ENCODE peak calls at places on chromosomes 4 and X, in eight cellular contexts. One of them, this sample, is unnamed.

GRCh38 chr4:124104101-124104500 is 608.4 kb downstream of the ANKRD50 start:
- DNase-seq in stimulated activated CD8-positive, alpha-beta memory T cell treated with anti-CD3 and anti-CD28 coated beads, Interleukin-15, amount 100 ng/mL, for 48 hours: no peak
- DNase-seq in foreskin fibroblast: peak
- DNase-seq in head of caudate nucleus: no peak
- DNase-seq in GM12878: no peak
- DNase-seq in PC-3: peak
- DNase-seq in BJ: no peak
- DNase-seq in cardiac fibroblast: no peak
- DNase-seq in this sample: no peak

GRCh38 chr4:184850431-184851199 is 24.8 kb upstream of the ACSL1 start:
- DNase-seq in head of caudate nucleus: no peak
- DNase-seq in GM12878: no peak
- DNase-seq in cardiac fibroblast: no peak
- DNase-seq in foreskin fibroblast: no peak
- DNase-seq in stimulated activated CD8-positive, alpha-beta memory T cell treated with anti-CD3 and anti-CD28 coated beads, Interleukin-15, amount 100 ng/mL, for 48 hours: no peak
- DNase-seq in PC-3: no peak
- DNase-seq in BJ: no peak
- DNase-seq in this sample: no peak

GRCh38 chr4:148015058-148015457 is 283.2 kb downstream of the ARHGAP10 start:
- DNase-seq in head of caudate nucleus: no peak
- DNase-seq in stimulated activated CD8-positive, alpha-beta memory T cell treated with anti-CD3 and anti-CD28 coated beads, Interleukin-15, amount 100 ng/mL, for 48 hours: no peak
- DNase-seq in PC-3: no peak
- DNase-seq in GM12878: no peak
- DNase-seq in cardiac fibroblast: no peak
- DNase-seq in foreskin fibroblast: no peak
- DNase-seq in BJ: no peak
- DNase-seq in this sample: peak

GRCh38 chr4:125198916-125199315 is 115.8 kb upstream of the FAT4 start:
- DNase-seq in cardiac fibroblast: peak
- DNase-seq in PC-3: peak
- DNase-seq in stimulated activated CD8-positive, alpha-beta memory T cell treated with anti-CD3 and anti-CD28 coated beads, Interleukin-15, amount 100 ng/mL, for 48 hours: no peak
- DNase-seq in BJ: no peak
- DNase-seq in GM12878: no peak
- DNase-seq in foreskin fibroblast: peak
- DNase-seq in head of caudate nucleus: no peak
- DNase-seq in this sample: peak

GRCh38 chr4:127134490-127134889 is 498.3 kb upstream of the INTU start:
- DNase-seq in foreskin fibroblast: peak
- DNase-seq in cardiac fibroblast: no peak
- DNase-seq in stimulated activated CD8-positive, alpha-beta memory T cell treated with anti-CD3 and anti-CD28 coated beads, Interleukin-15, amount 100 ng/mL, for 48 hours: no peak
- DNase-seq in PC-3: no peak
- DNase-seq in BJ: no peak
- DNase-seq in GM12878: no peak
- DNase-seq in head of caudate nucleus: no peak
- DNase-seq in this sample: no peak

GRCh38 chr4:69934150-69934549 is 3.3 kb downstream of the CSN1S1 start:
- DNase-seq in BJ: no peak
- DNase-seq in cardiac fibroblast: no peak
- DNase-seq in PC-3: no peak
- DNase-seq in foreskin fibroblast: no peak
- DNase-seq in GM12878: no peak
- DNase-seq in stimulated activated CD8-positive, alpha-beta memory T cell treated with anti-CD3 and anti-CD28 coated beads, Interleukin-15, amount 100 ng/mL, for 48 hours: no peak
- DNase-seq in head of caudate nucleus: no peak
- DNase-seq in this sample: no peak

GRCh38 chr4:156496797-156497196 is 474.8 kb downstream of the PDGFC start:
- DNase-seq in foreskin fibroblast: peak
- DNase-seq in PC-3: peak
- DNase-seq in head of caudate nucleus: no peak
- DNase-seq in GM12878: no peak
- DNase-seq in BJ: peak
- DNase-seq in stimulated activated CD8-positive, alpha-beta memory T cell treated with anti-CD3 and anti-CD28 coated beads, Interleukin-15, amount 100 ng/mL, for 48 hours: no peak
- DNase-seq in cardiac fibroblast: peak
- DNase-seq in this sample: no peak

GRCh38 chr4:127846061-127846460 is 34.6 kb upstream of the PLK4 start:
- DNase-seq in stimulated activated CD8-positive, alpha-beta memory T cell treated with anti-CD3 and anti-CD28 coated beads, Interleukin-15, amount 100 ng/mL, for 48 hours: no peak
- DNase-seq in PC-3: no peak
- DNase-seq in GM12878: no peak
- DNase-seq in head of caudate nucleus: no peak
- DNase-seq in cardiac fibroblast: no peak
- DNase-seq in foreskin fibroblast: no peak
- DNase-seq in BJ: no peak
- DNase-seq in this sample: no peak

GRCh38 chr4:36235306-36235705 is 9.0 kb downstream of the ARAP2 start:
- DNase-seq in cardiac fibroblast: no peak
- DNase-seq in BJ: no peak
- DNase-seq in PC-3: peak
- DNase-seq in GM12878: no peak
- DNase-seq in foreskin fibroblast: no peak
- DNase-seq in head of caudate nucleus: no peak
- DNase-seq in stimulated activated CD8-positive, alpha-beta memory T cell treated with anti-CD3 and anti-CD28 coated beads, Interleukin-15, amount 100 ng/mL, for 48 hours: no peak
- DNase-seq in this sample: no peak

GRCh38 chrX:71650333-71650969 is 16.9 kb upstream of the LOC101059915 start:
- DNase-seq in cardiac fibroblast: peak
- DNase-seq in stimulated activated CD8-positive, alpha-beta memory T cell treated with anti-CD3 and anti-CD28 coated beads, Interleukin-15, amount 100 ng/mL, for 48 hours: no peak
- DNase-seq in foreskin fibroblast: no peak
- DNase-seq in BJ: no peak
- DNase-seq in PC-3: peak
- DNase-seq in GM12878: no peak
- DNase-seq in head of caudate nucleus: no peak
- DNase-seq in this sample: peak

GRCh38 chr4:105950701-105951100 is 55.4 kb downstream of the NPNT start:
- DNase-seq in head of caudate nucleus: no peak
- DNase-seq in GM12878: no peak
- DNase-seq in cardiac fibroblast: no peak
- DNase-seq in stimulated activated CD8-positive, alpha-beta memory T cell treated with anti-CD3 and anti-CD28 coated beads, Interleukin-15, amount 100 ng/mL, for 48 hours: no peak
- DNase-seq in foreskin fibroblast: no peak
- DNase-seq in PC-3: no peak
- DNase-seq in BJ: no peak
- DNase-seq in this sample: no peak

GRCh38 chrX:135707880-135708279 is 5.6 kb upstream of the CT45A1 start:
- DNase-seq in GM12878: no peak
- DNase-seq in BJ: no peak
- DNase-seq in cardiac fibroblast: no peak
- DNase-seq in stimulated activated CD8-positive, alpha-beta memory T cell treated with anti-CD3 and anti-CD28 coated beads, Interleukin-15, amount 100 ng/mL, for 48 hours: peak
- DNase-seq in foreskin fibroblast: no peak
- DNase-seq in head of caudate nucleus: no peak
- DNase-seq in PC-3: peak
- DNase-seq in this sample: peak

GRCh38 chr4:5918331-5919030 is 25.6 kb upstream of the CRMP1 start:
- DNase-seq in head of caudate nucleus: no peak
- DNase-seq in PC-3: no peak
- DNase-seq in cardiac fibroblast: no peak
- DNase-seq in BJ: no peak
- DNase-seq in GM12878: no peak
- DNase-seq in stimulated activated CD8-positive, alpha-beta memory T cell treated with anti-CD3 and anti-CD28 coated beads, Interleukin-15, amount 100 ng/mL, for 48 hours: no peak
- DNase-seq in foreskin fibroblast: no peak
- DNase-seq in this sample: no peak

GRCh38 chr4:20428410-20429160 is 176.9 kb downstream of the SLIT2 start:
- DNase-seq in GM12878: no peak
- DNase-seq in stimulated activated CD8-positive, alpha-beta memory T cell treated with anti-CD3 and anti-CD28 coated beads, Interleukin-15, amount 100 ng/mL, for 48 hours: no peak
- DNase-seq in cardiac fibroblast: peak
- DNase-seq in PC-3: peak
- DNase-seq in BJ: no peak
- DNase-seq in head of caudate nucleus: no peak
- DNase-seq in foreskin fibroblast: peak
- DNase-seq in this sample: no peak

GRCh38 chrX:87516716-87517115 is 886 bp upstream of the KLHL4 start:
- DNase-seq in cardiac fibroblast: peak
- DNase-seq in BJ: no peak
- DNase-seq in PC-3: peak
- DNase-seq in head of caudate nucleus: no peak
- DNase-seq in stimulated activated CD8-positive, alpha-beta memory T cell treated with anti-CD3 and anti-CD28 coated beads, Interleukin-15, amount 100 ng/mL, for 48 hours: no peak
- DNase-seq in foreskin fibroblast: no peak
- DNase-seq in GM12878: no peak
- DNase-seq in this sample: peak

GRCh38 chrX:118626346-118626745 is 101.1 kb upstream of the IL13RA1 start:
- DNase-seq in PC-3: no peak
- DNase-seq in GM12878: no peak
- DNase-seq in foreskin fibroblast: no peak
- DNase-seq in stimulated activated CD8-positive, alpha-beta memory T cell treated with anti-CD3 and anti-CD28 coated beads, Interleukin-15, amount 100 ng/mL, for 48 hours: no peak
- DNase-seq in head of caudate nucleus: no peak
- DNase-seq in cardiac fibroblast: no peak
- DNase-seq in BJ: no peak
- DNase-seq in this sample: no peak

GRCh38 chr4:81602853-81603252 is 131.1 kb upstream of the RASGEF1B start:
- DNase-seq in stimulated activated CD8-positive, alpha-beta memory T cell treated with anti-CD3 and anti-CD28 coated beads, Interleukin-15, amount 100 ng/mL, for 48 hours: no peak
- DNase-seq in cardiac fibroblast: no peak
- DNase-seq in GM12878: no peak
- DNase-seq in BJ: no peak
- DNase-seq in PC-3: no peak
- DNase-seq in foreskin fibroblast: no peak
- DNase-seq in head of caudate nucleus: no peak
- DNase-seq in this sample: no peak

GRCh38 chr4:145098675-145099037 is 545 bp downstream of the ABCE1 start:
- DNase-seq in stimulated activated CD8-positive, alpha-beta memory T cell treated with anti-CD3 and anti-CD28 coated beads, Interleukin-15, amount 100 ng/mL, for 48 hours: peak
- DNase-seq in cardiac fibroblast: peak
- DNase-seq in BJ: no peak
- DNase-seq in GM12878: no peak
- DNase-seq in PC-3: peak
- DNase-seq in head of caudate nucleus: no peak
- DNase-seq in foreskin fibroblast: peak
- DNase-seq in this sample: peak

GRCh38 chr4:178602833-178603232 is 1160.6 kb upstream of the AGA start:
- DNase-seq in head of caudate nucleus: no peak
- DNase-seq in BJ: no peak
- DNase-seq in foreskin fibroblast: peak
- DNase-seq in stimulated activated CD8-positive, alpha-beta memory T cell treated with anti-CD3 and anti-CD28 coated beads, Interleukin-15, amount 100 ng/mL, for 48 hours: no peak
- DNase-seq in PC-3: no peak
- DNase-seq in cardiac fibroblast: peak
- DNase-seq in GM12878: no peak
- DNase-seq in this sample: no peak

GRCh38 chr4:16289872-16290554 is 63.7 kb upstream of the TAPT1 start:
- DNase-seq in head of caudate nucleus: no peak
- DNase-seq in PC-3: peak
- DNase-seq in stimulated activated CD8-positive, alpha-beta memory T cell treated with anti-CD3 and anti-CD28 coated beads, Interleukin-15, amount 100 ng/mL, for 48 hours: no peak
- DNase-seq in foreskin fibroblast: peak
- DNase-seq in cardiac fibroblast: peak
- DNase-seq in BJ: no peak
- DNase-seq in GM12878: no peak
- DNase-seq in this sample: peak

GRCh38 chrX:27996132-27996531 is 14.9 kb upstream of the DCAF8L1 start:
- DNase-seq in stimulated activated CD8-positive, alpha-beta memory T cell treated with anti-CD3 and anti-CD28 coated beads, Interleukin-15, amount 100 ng/mL, for 48 hours: no peak
- DNase-seq in GM12878: no peak
- DNase-seq in foreskin fibroblast: no peak
- DNase-seq in cardiac fibroblast: no peak
- DNase-seq in BJ: no peak
- DNase-seq in head of caudate nucleus: no peak
- DNase-seq in PC-3: no peak
- DNase-seq in this sample: no peak

GRCh38 chrX:140762061-140762460 is 52.5 kb downstream of the LINC00632 start:
- DNase-seq in PC-3: peak
- DNase-seq in GM12878: no peak
- DNase-seq in stimulated activated CD8-positive, alpha-beta memory T cell treated with anti-CD3 and anti-CD28 coated beads, Interleukin-15, amount 100 ng/mL, for 48 hours: no peak
- DNase-seq in head of caudate nucleus: peak
- DNase-seq in cardiac fibroblast: peak
- DNase-seq in foreskin fibroblast: peak
- DNase-seq in BJ: no peak
- DNase-seq in this sample: peak

GRCh38 chr4:173317003-173317402 is 17.2 kb downstream of the HMGB2 start:
- DNase-seq in PC-3: no peak
- DNase-seq in cardiac fibroblast: no peak
- DNase-seq in GM12878: no peak
- DNase-seq in foreskin fibroblast: no peak
- DNase-seq in head of caudate nucleus: no peak
- DNase-seq in stimulated activated CD8-positive, alpha-beta memory T cell treated with anti-CD3 and anti-CD28 coated beads, Interleukin-15, amount 100 ng/mL, for 48 hours: no peak
- DNase-seq in BJ: no peak
- DNase-seq in this sample: no peak

GRCh38 chr4:78601013-78601412 is 49.4 kb downstream of the ANXA3 start:
- DNase-seq in head of caudate nucleus: peak
- DNase-seq in GM12878: peak
- DNase-seq in PC-3: no peak
- DNase-seq in BJ: no peak
- DNase-seq in cardiac fibroblast: no peak
- DNase-seq in foreskin fibroblast: no peak
- DNase-seq in stimulated activated CD8-positive, alpha-beta memory T cell treated with anti-CD3 and anti-CD28 coated beads, Interleukin-15, amount 100 ng/mL, for 48 hours: no peak
- DNase-seq in this sample: no peak

GRCh38 chrX:147476008-147476407 is 435.7 kb upstream of the FMR1 start:
- DNase-seq in GM12878: no peak
- DNase-seq in cardiac fibroblast: peak
- DNase-seq in foreskin fibroblast: no peak
- DNase-seq in head of caudate nucleus: no peak
- DNase-seq in BJ: no peak
- DNase-seq in PC-3: peak
- DNase-seq in stimulated activated CD8-positive, alpha-beta memory T cell treated with anti-CD3 and anti-CD28 coated beads, Interleukin-15, amount 100 ng/mL, for 48 hours: no peak
- DNase-seq in this sample: no peak

GRCh38 chr4:2588259-2588658 is 51.8 kb downstream of the FAM193A start:
- DNase-seq in foreskin fibroblast: no peak
- DNase-seq in PC-3: no peak
- DNase-seq in stimulated activated CD8-positive, alpha-beta memory T cell treated with anti-CD3 and anti-CD28 coated beads, Interleukin-15, amount 100 ng/mL, for 48 hours: no peak
- DNase-seq in cardiac fibroblast: no peak
- DNase-seq in head of caudate nucleus: no peak
- DNase-seq in GM12878: no peak
- DNase-seq in BJ: no peak
- DNase-seq in this sample: no peak

GRCh38 chrX:53992589-53992988 is 51.7 kb downstream of the PHF8 start:
- DNase-seq in GM12878: no peak
- DNase-seq in BJ: no peak
- DNase-seq in stimulated activated CD8-positive, alpha-beta memory T cell treated with anti-CD3 and anti-CD28 coated beads, Interleukin-15, amount 100 ng/mL, for 48 hours: no peak
- DNase-seq in PC-3: peak
- DNase-seq in foreskin fibroblast: no peak
- DNase-seq in head of caudate nucleus: no peak
- DNase-seq in cardiac fibroblast: no peak
- DNase-seq in this sample: no peak

GRCh38 chr4:26204911-26205368 is 115.9 kb upstream of the RBPJ start:
- DNase-seq in foreskin fibroblast: no peak
- DNase-seq in BJ: no peak
- DNase-seq in GM12878: no peak
- DNase-seq in PC-3: no peak
- DNase-seq in stimulated activated CD8-positive, alpha-beta memory T cell treated with anti-CD3 and anti-CD28 coated beads, Interleukin-15, amount 100 ng/mL, for 48 hours: no peak
- DNase-seq in head of caudate nucleus: peak
- DNase-seq in cardiac fibroblast: no peak
- DNase-seq in this sample: no peak

GRCh38 chrX:105869676-105870075 is 47.3 kb downstream of the NRK start:
- DNase-seq in head of caudate nucleus: no peak
- DNase-seq in PC-3: peak
- DNase-seq in foreskin fibroblast: peak
- DNase-seq in BJ: no peak
- DNase-seq in cardiac fibroblast: peak
- DNase-seq in GM12878: no peak
- DNase-seq in stimulated activated CD8-positive, alpha-beta memory T cell treated with anti-CD3 and anti-CD28 coated beads, Interleukin-15, amount 100 ng/mL, for 48 hours: no peak
- DNase-seq in this sample: no peak

This sample was measured in endothelial cell of umbilical vein.